ENCODE peak calls at places on chromosome 7, in five cellular contexts. One of them, this sample, is unnamed.

GRCh38 chr7:49486974-49487919 is 286.2 kb upstream of the VWC2 start:
- DNase-seq in lower lobe of right lung: no peak
- DNase-seq in psoas muscle: no peak
- DNase-seq in colonic mucosa: no peak
- DNase-seq in heart right ventricle: no peak
- DNase-seq in this sample: no peak

GRCh38 chr7:135678612-135679575 is 16.6 kb downstream of the STMP1 start:
- DNase-seq in heart right ventricle: peak
- DNase-seq in colonic mucosa: no peak
- DNase-seq in lower lobe of right lung: peak
- DNase-seq in psoas muscle: peak
- DNase-seq in this sample: peak

GRCh38 chr7:71393661-71394060 is 261.7 kb downstream of the GALNT17 start:
- DNase-seq in colonic mucosa: no peak
- DNase-seq in psoas muscle: no peak
- DNase-seq in heart right ventricle: no peak
- DNase-seq in lower lobe of right lung: no peak
- DNase-seq in this sample: no peak

GRCh38 chr7:51154201-51154600 is 162.4 kb downstream of the COBL start:
- DNase-seq in colonic mucosa: no peak
- DNase-seq in heart right ventricle: no peak
- DNase-seq in psoas muscle: no peak
- DNase-seq in lower lobe of right lung: no peak
- DNase-seq in this sample: no peak

GRCh38 chr7:139648941-139649425 is 125.5 kb downstream of the CLEC2L start:
- DNase-seq in heart right ventricle: no peak
- DNase-seq in psoas muscle: peak
- DNase-seq in lower lobe of right lung: peak
- DNase-seq in colonic mucosa: no peak
- DNase-seq in this sample: no peak

GRCh38 chr7:154868901-154869300 is 134.0 kb downstream of the PAXIP1 start:
- DNase-seq in colonic mucosa: no peak
- DNase-seq in heart right ventricle: no peak
- DNase-seq in lower lobe of right lung: no peak
- DNase-seq in psoas muscle: no peak
- DNase-seq in this sample: no peak

GRCh38 chr7:51376420-51377092 is 59.9 kb upstream of the COBL start:
- DNase-seq in heart right ventricle: no peak
- DNase-seq in lower lobe of right lung: no peak
- DNase-seq in colonic mucosa: no peak
- DNase-seq in psoas muscle: no peak
- DNase-seq in this sample: no peak

GRCh38 chr7:128235469-128235868 is 5.6 kb upstream of the LEP start:
- DNase-seq in lower lobe of right lung: no peak
- DNase-seq in heart right ventricle: no peak
- DNase-seq in colonic mucosa: no peak
- DNase-seq in psoas muscle: no peak
- DNase-seq in this sample: no peak

GRCh38 chr7:125412890-125413665 is 483.5 kb upstream of the POT1 start:
- DNase-seq in lower lobe of right lung: no peak
- DNase-seq in psoas muscle: no peak
- DNase-seq in heart right ventricle: no peak
- DNase-seq in colonic mucosa: no peak
- DNase-seq in this sample: no peak

GRCh38 chr7:51141451-51141971 is 175.1 kb downstream of the COBL start:
- DNase-seq in colonic mucosa: no peak
- DNase-seq in psoas muscle: no peak
- DNase-seq in lower lobe of right lung: no peak
- DNase-seq in heart right ventricle: no peak
- DNase-seq in this sample: no peak

GRCh38 chr7:19290936-19291335 is 145.7 kb upstream of the FERD3L start:
- DNase-seq in heart right ventricle: no peak
- DNase-seq in colonic mucosa: no peak
- DNase-seq in psoas muscle: no peak
- DNase-seq in lower lobe of right lung: no peak
- DNase-seq in this sample: no peak

GRCh38 chr7:99224263-99224947 is 16.5 kb upstream of the KPNA7 start:
- DNase-seq in heart right ventricle: no peak
- DNase-seq in lower lobe of right lung: no peak
- DNase-seq in psoas muscle: no peak
- DNase-seq in colonic mucosa: peak
- DNase-seq in this sample: peak

GRCh38 chr7:479948-480499 is 39.6 kb downstream of the PDGFA start:
- DNase-seq in psoas muscle: no peak
- DNase-seq in heart right ventricle: no peak
- DNase-seq in colonic mucosa: no peak
- DNase-seq in lower lobe of right lung: no peak
- DNase-seq in this sample: no peak
- H3K27ac ChIP-seq in psoas muscle: peak
- H3K27ac ChIP-seq in heart right ventricle: no peak
- H3K27ac ChIP-seq in colonic mucosa: no peak
- H3K27ac ChIP-seq in lower lobe of right lung: no peak
- H3K27ac ChIP-seq in this sample: no peak

DNA sequence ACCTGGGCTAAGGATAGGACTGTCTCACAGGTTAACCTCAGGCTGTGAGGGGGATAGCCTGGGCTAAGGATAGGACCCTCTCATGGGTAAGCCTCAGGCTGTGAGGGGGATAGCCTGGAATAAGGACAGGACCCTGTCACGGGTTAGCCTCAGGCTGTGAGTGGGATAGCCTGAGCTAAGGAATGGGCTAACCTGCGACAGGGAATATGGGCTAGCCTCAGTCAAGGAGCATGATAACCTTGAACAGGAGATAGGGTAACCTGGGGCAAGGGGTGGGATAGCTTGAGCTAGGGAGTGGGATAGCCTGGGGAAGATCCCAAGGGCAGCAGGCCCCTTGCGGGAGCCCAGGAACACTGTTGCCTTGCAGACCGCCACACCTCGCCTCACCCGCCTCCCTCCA is 42.7 kb downstream of the GRID2IP start:
- DNase-seq in psoas muscle: no peak
- DNase-seq in colonic mucosa: no peak
- DNase-seq in lower lobe of right lung: no peak
- DNase-seq in heart right ventricle: no peak
- DNase-seq in this sample: no peak
- H3K4me3 ChIP-seq in psoas muscle: no peak
- H3K4me3 ChIP-seq in colonic mucosa: no peak
- H3K4me3 ChIP-seq in lower lobe of right lung: no peak
- H3K4me3 ChIP-seq in heart right ventricle: no peak
- H3K4me3 ChIP-seq in this sample: no peak

GRCh38 chr7:65001291-65001814 is 5.1 kb downstream of the ERV3-1 start:
- DNase-seq in heart right ventricle: no peak
- DNase-seq in psoas muscle: no peak
- DNase-seq in lower lobe of right lung: no peak
- DNase-seq in colonic mucosa: no peak
- DNase-seq in this sample: no peak

GRCh38 chr7:64998865-64999164 is 7.7 kb downstream of the ERV3-1 start:
- DNase-seq in lower lobe of right lung: no peak
- DNase-seq in psoas muscle: no peak
- DNase-seq in heart right ventricle: no peak
- DNase-seq in colonic mucosa: no peak
- DNase-seq in this sample: no peak

GRCh38 chr7:64997164-64997908 is 6.5 kb upstream of the ZNF117 start:
- DNase-seq in heart right ventricle: no peak
- DNase-seq in psoas muscle: no peak
- DNase-seq in lower lobe of right lung: no peak
- DNase-seq in colonic mucosa: no peak
- DNase-seq in this sample: no peak

GRCh38 chr7:64997927-64998391 is 7.1 kb upstream of the ZNF117 start:
- DNase-seq in heart right ventricle: no peak
- DNase-seq in colonic mucosa: no peak
- DNase-seq in lower lobe of right lung: no peak
- DNase-seq in psoas muscle: peak
- DNase-seq in this sample: no peak

GRCh38 chr7:64999165-65000004 is 7.1 kb downstream of the ERV3-1 start:
- DNase-seq in psoas muscle: peak
- DNase-seq in heart right ventricle: no peak
- DNase-seq in lower lobe of right lung: peak
- DNase-seq in colonic mucosa: no peak
- DNase-seq in this sample: no peak
- H3K27ac ChIP-seq in psoas muscle: peak
- H3K27ac ChIP-seq in heart right ventricle: peak
- H3K27ac ChIP-seq in lower lobe of right lung: peak
- H3K27ac ChIP-seq in colonic mucosa: no peak
- H3K27ac ChIP-seq in this sample: no peak

GRCh38 chr7:22153427-22154106 is 203.4 kb downstream of the RAPGEF5 start:
- DNase-seq in heart right ventricle: no peak
- DNase-seq in colonic mucosa: no peak
- DNase-seq in lower lobe of right lung: no peak
- DNase-seq in psoas muscle: no peak
- DNase-seq in this sample: no peak
- H3K4me3 ChIP-seq in heart right ventricle: no peak
- H3K4me3 ChIP-seq in colonic mucosa: no peak
- H3K4me3 ChIP-seq in lower lobe of right lung: no peak
- H3K4me3 ChIP-seq in psoas muscle: no peak
- H3K4me3 ChIP-seq in this sample: no peak